ENCODE peak calls at places on chromosomes 13 and 19, in seven cellular contexts. H is body of pancreas, E is uterus, X is heart left ventricle, F is A549, B is stomach, Y is right lobe of liver. U is an unnamed sample.

GRCh38 chr19:13051581-13052165 is 51.0 kb downstream of the LYL1 start:
- DNase-seq in H (peak; percentile 71), X (peak; percentile 72), E (peak; percentile 74), B (peak; percentile 88), Y (no peak), F (no peak), U (no peak)

GRCh38 chr13:72666391-72666790 is 61.0 kb downstream of the MZT1 start:
- DNase-seq in F (no peak), E (no peak), H (no peak), Y (no peak), X (no peak), B (no peak), U (no peak)

GRCh38 chr19:18157465-18158063 is 4.6 kb downstream of the PIK3R2 start:
- DNase-seq in H (no peak), F (no peak), Y (no peak), B (no peak), X (no peak), E (no peak), U (no peak)

GRCh38 chr13:99425485-99426341 is 75.6 kb upstream of the TM9SF2 start:
- DNase-seq in F (no peak), B (peak; percentile 37), H (no peak), E (no peak), Y (no peak), X (no peak), U (peak; percentile 11)

GRCh38 chr13:28239374-28239773 is 101.0 kb downstream of the PAN3 start:
- DNase-seq in H (no peak), Y (no peak), E (no peak), B (no peak), X (no peak), F (no peak), U (no peak)

GRCh38 chr13:94196426-94196825 is 283.1 kb downstream of the DCT start:
- DNase-seq in F (no peak), E (no peak), H (no peak), X (no peak), B (no peak), Y (no peak), U (no peak)

GRCh38 chr13:98641075-98641474 is 64.2 kb upstream of the STK24 start:
- DNase-seq in E (no peak), B (no peak), Y (no peak), H (no peak), X (no peak), F (no peak), U (no peak)

GRCh38 chr13:105567951-105568510 is 967.4 kb downstream of the EFNB2 start:
- DNase-seq in Y (no peak), E (no peak), B (no peak), X (no peak), F (no peak), H (no peak), U (no peak)

GRCh38 chr13:98890186-98890585 is 87.7 kb downstream of the DOCK9 start:
- DNase-seq in Y (no peak), B (no peak), F (no peak), H (no peak), E (peak; percentile 62), X (no peak), U (no peak)

GRCh38 chr19:33953023-33953422 is 156.4 kb downstream of the KCTD15 start:
- DNase-seq in B (no peak), H (no peak), F (no peak), X (no peak), Y (no peak), E (no peak), U (no peak)

GRCh38 chr19:35216026-35216832 is 12.3 kb downstream of the FAM187B start:
- DNase-seq in B (no peak), X (no peak), F (no peak), Y (no peak), H (no peak), E (no peak), U (no peak)

GRCh38 chr13:35961461-35962220 is 169.5 kb downstream of the DCLK1 start:
- DNase-seq in F (no peak), X (no peak), B (no peak), E (no peak), Y (no peak), H (no peak), U (no peak)

GRCh38 chr19:48121909-48122371 is 11.3 kb upstream of the PLA2G4C start:
- DNase-seq in E (no peak), X (no peak), Y (no peak), F (no peak), B (no peak), H (no peak), U (no peak)

GRCh38 chr13:54092686-54093085 is 1064.1 kb downstream of the OLFM4 start:
- DNase-seq in E (no peak), X (no peak), Y (no peak), B (no peak), F (no peak), H (no peak), U (no peak)

GRCh38 chr13:99288069-99288468 is 19.1 kb downstream of the GPR183 start:
- DNase-seq in B (no peak), E (no peak), F (no peak), Y (no peak), H (no peak), X (no peak), U (no peak)

GRCh38 chr19:31350033-31350692 is 927 bp upstream of the TSHZ3 start:
- DNase-seq in E (peak; percentile 68), H (no peak), B (no peak), Y (peak; percentile 37), X (peak; percentile 49), F (no peak), U (no peak)

GRCh38 chr19:53608381-53608780 is 23.4 kb upstream of the DPRX start:
- DNase-seq in X (no peak), Y (no peak), H (no peak), B (no peak), E (no peak), F (no peak), U (no peak)

GRCh38 chr19:44644391-44645016 is 794 bp downstream of the PVR start:
- DNase-seq in X (no peak), E (no peak), F (peak; percentile 81), H (peak; percentile 61), Y (peak; percentile 73), B (no peak), U (no peak)

GRCh38 chr19:30563691-30564090 is 191.5 kb downstream of the ZNF536 start:
- DNase-seq in F (no peak), Y (no peak), B (no peak), E (no peak), H (no peak), X (no peak), U (no peak)

GRCh38 chr19:49327878-49328544 is 3.0 kb upstream of the SLC6A16 start:
- DNase-seq in F (peak; percentile 56), X (no peak), Y (no peak), B (no peak), E (no peak), H (no peak), U (no peak)

GRCh38 chr19:52007805-52008557 is at the start of gene ZNF615:
- DNase-seq in F (peak; percentile 75), Y (peak; percentile 91), X (peak; percentile 93), H (peak; percentile 88), E (peak; percentile 88), B (peak; percentile 90), U (peak; percentile 32)

GRCh38 chr13:41916173-41916954 is 44.5 kb downstream of the VWA8 start:
- DNase-seq in Y (no peak), B (no peak), E (no peak), X (no peak), F (no peak), H (no peak), U (no peak)

GRCh38 chr13:41919741-41920487 is 41.0 kb downstream of the VWA8 start:
- DNase-seq in F (no peak), B (no peak), Y (no peak), X (no peak), H (no peak), E (no peak), U (no peak)

GRCh38 chr13:41919031-41919740 is 41.7 kb downstream of the VWA8 start:
- DNase-seq in B (no peak), F (no peak), E (no peak), X (no peak), Y (no peak), H (no peak), U (no peak)

GRCh38 chr13:41915096-41915495 is 45.8 kb downstream of the VWA8 start:
- DNase-seq in X (no peak), B (no peak), F (no peak), Y (no peak), H (no peak), E (no peak), U (no peak)

GRCh38 chr13:41917641-41918040 is 43.3 kb downstream of the VWA8 start:
- DNase-seq in H (no peak), B (no peak), F (no peak), X (no peak), Y (no peak), E (no peak), U (no peak)
- H3K4me1 ChIP-seq in H (peaks cover 9% of the 10 kb centered on the region), B (no peaks in the 10 kb centered on the region), F (peaks cover 16% of the 10 kb centered on the region), X (peaks cover 67% of the 10 kb centered on the region), Y (no peaks in the 10 kb centered on the region), E (no peaks in the 10 kb centered on the region), U (peaks cover 28% of the 10 kb centered on the region)

GRCh38 chr19:55486043-55486970 is 1.3 kb downstream of the NAT14 start:
- DNase-seq in Y (no peak), E (peak; percentile 67), F (no peak), H (no peak), X (no peak), B (no peak), U (no peak)

GRCh38 chr19:55485439-55486011 is 537 bp downstream of the NAT14 start:
- DNase-seq in X (no peak), H (no peak), F (no peak), E (peak; percentile 40), Y (no peak), B (no peak), U (no peak)

GRCh38 chr19:55488986-55489710 is 912 bp downstream of the SSC5D start:
- DNase-seq in F (no peak), E (peak; percentile 66), X (no peak), H (no peak), Y (no peak), B (no peak), U (no peak)

GRCh38 chr19:55487884-55488687 is at the start of gene SSC5D:
- DNase-seq in F (no peak), H (no peak), Y (no peak), B (no peak), X (no peak), E (peak; percentile 76), U (no peak)

GRCh38 chr19:55486971-55487883 is 1.0 kb upstream of the SSC5D start:
- DNase-seq in Y (no peak), E (peak; percentile 93), B (no peak), X (peak; percentile 87), H (no peak), F (peak; percentile 66), U (no peak)
- TF ChIP-seq POLR2A in Y (no peak), E (peak; percentile 54), B (no peak), X (no peak), H (no peak), F (no peak), U (no peak)

DNA sequence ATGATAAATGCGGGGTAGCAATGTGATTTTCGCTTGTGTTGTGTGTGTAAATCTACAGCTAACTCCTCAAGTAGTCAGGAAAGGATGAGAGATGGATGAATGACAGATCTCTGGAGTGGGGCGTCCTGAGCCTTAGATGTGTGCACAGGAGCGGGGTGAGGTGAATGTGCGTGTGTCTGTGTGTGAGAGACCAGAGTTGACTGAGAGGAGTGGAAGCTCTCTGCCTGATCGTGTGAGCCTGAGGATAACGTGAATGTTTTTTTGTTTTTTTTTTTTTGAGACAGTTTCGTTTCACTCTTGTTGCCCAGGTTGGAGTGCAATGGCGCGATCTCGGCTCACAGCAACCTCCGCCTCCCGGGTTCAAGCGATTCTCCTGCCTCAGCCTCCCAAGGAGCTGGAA is 805 bp downstream of the ZNF461 start:
- DNase-seq in B (no peak), F (no peak), H (no peak), Y (no peak), X (no peak), E (no peak), U (no peak)
- H3K27ac ChIP-seq in B (no peak overlapping the region), F (peak overlapping the region; percentile 85), H (no peak overlapping the region), Y (no peak overlapping the region), X (no peak overlapping the region), E (no peak overlapping the region), U (no peak overlapping the region)

GRCh38 chr19:1601613-1602064 is 3.6 kb downstream of the UQCR11 start:
- DNase-seq in H (no peak), B (no peak), X (no peak), F (no peak), E (no peak), Y (no peak), U (no peak)
- H3K4me1 ChIP-seq in H (peaks cover 25% of the 10 kb centered on the region), B (peaks cover 36% of the 10 kb centered on the region), X (peaks cover 33% of the 10 kb centered on the region), F (peaks cover 7% of the 10 kb centered on the region), E (peaks cover 4% of the 10 kb centered on the region), Y (no peaks in the 10 kb centered on the region), U (peaks cover 47% of the 10 kb centered on the region)

U was measured in esophagus squamous epithelium.